ENCODE peak calls at places on chromosomes 12 and 14, in nine cellular contexts. R, L, P, D, E, Y, A, K and V are unnamed samples.

GRCh38 chr12:18084080-18084479 is 5.9 kb downstream of the RERGL start:
- DNase-seq in D (no peak), Y (no peak), R (no peak), K (no peak), E (no peak), A (no peak), P (no peak), L (no peak), V (no peak)

GRCh38 chr14:81927069-81927468 is 393.4 kb upstream of the SEL1L start:
- DNase-seq in P (no peak), K (no peak), L (no peak), D (no peak), E (no peak), Y (no peak), A (no peak), R (no peak), V (no peak)

GRCh38 chr14:74763803-74764531 is 851 bp downstream of the YLPM1 start:
- DNase-seq in K (peak; percentile 13), R (peak; percentile 26), Y (peak; percentile 14), P (no peak), E (peak; percentile 6), D (no peak), A (no peak), L (no peak), V (no peak)

GRCh38 chr12:22656376-22656775 is 31.4 kb downstream of the ETNK1 start:
- DNase-seq in P (no peak), R (no peak), L (no peak), Y (no peak), D (no peak), E (no peak), K (no peak), A (no peak), V (no peak)

GRCh38 chr12:5170894-5171293 is 127.2 kb downstream of the KCNA5 start:
- DNase-seq in L (no peak), A (no peak), K (no peak), D (no peak), R (no peak), Y (no peak), P (no peak), E (no peak), V (no peak)

GRCh38 chr14:92927396-92928257 is 4.7 kb downstream of the CHGA start:
- DNase-seq in A (no peak), Y (no peak), K (no peak), L (no peak), D (no peak), P (no peak), R (no peak), E (no peak), V (no peak)

GRCh38 chr14:100069161-100069800 is 4.1 kb downstream of the EVL start:
- DNase-seq in D (no peak), L (no peak), E (no peak), Y (no peak), A (no peak), P (no peak), K (no peak), R (no peak), V (no peak)

GRCh38 chr14:104598461-104599273 is 5.9 kb downstream of the TMEM179 start:
- DNase-seq in A (no peak), E (no peak), L (peak; percentile 24), P (no peak), Y (no peak), D (no peak), K (no peak), R (no peak), V (no peak)

GRCh38 chr12:69457433-69457832 is 12.8 kb upstream of the FRS2 start:
- DNase-seq in K (no peak), L (no peak), D (no peak), Y (no peak), A (no peak), R (no peak), P (no peak), E (no peak), V (no peak)

GRCh38 chr12:77845831-77846230 is 15.1 kb downstream of the NAV3 start:
- DNase-seq in K (no peak), R (peak; percentile 66), E (no peak), L (no peak), P (peak; percentile 67), Y (no peak), D (no peak), A (no peak), V (no peak)

GRCh38 chr12:71958457-71958856 is 19.8 kb downstream of the TPH2 start:
- DNase-seq in Y (no peak), D (peak; percentile 48), A (no peak), L (no peak), P (no peak), R (no peak), E (no peak), K (no peak), V (no peak)

GRCh38 chr12:27305673-27306504 is 26.7 kb upstream of the BMAL2 start:
- DNase-seq in R (peak; percentile 78), Y (no peak), P (peak; percentile 78), A (no peak), E (no peak), D (no peak), K (no peak), L (no peak), V (peak; percentile 24)

GRCh38 chr14:95774265-95775160 is 60.6 kb upstream of the TCL1A start:
- DNase-seq in P (peak; percentile 45), Y (peak; percentile 12), K (peak; percentile 51), R (peak; percentile 54), L (no peak), A (peak; percentile 72), E (peak; percentile 72), D (no peak), V (peak; percentile 3)

GRCh38 chr12:99131761-99132199 is 486.7 kb downstream of the APAF1 start:
- DNase-seq in A (peak; percentile 50), R (no peak), K (no peak), L (peak; percentile 17), P (no peak), E (peak; percentile 54), D (no peak), Y (no peak), V (no peak)

GRCh38 chr12:85951823-85952222 is 77.7 kb downstream of the NTS start:
- DNase-seq in P (peak; percentile 45), K (no peak), Y (no peak), R (peak; percentile 20), A (no peak), D (no peak), L (no peak), E (no peak), V (no peak)

GRCh38 chr12:23704992-23705943 is 244.2 kb downstream of the SOX5 start:
- DNase-seq in R (no peak), L (no peak), K (no peak), D (no peak), Y (no peak), P (no peak), A (no peak), E (no peak), V (no peak)

GRCh38 chr12:18368594-18368993 is 107.3 kb downstream of the PIK3C2G start:
- DNase-seq in D (no peak), P (no peak), A (no peak), L (no peak), K (no peak), Y (no peak), E (no peak), R (no peak), V (no peak)

GRCh38 chr14:88611878-88612277 is 49.0 kb downstream of the ZC3H14 start:
- DNase-seq in D (no peak), E (no peak), L (no peak), Y (no peak), R (peak; percentile 18), A (no peak), K (no peak), P (no peak), V (no peak)

GRCh38 chr14:101499080-101499479 is 62.2 kb upstream of the DIO3 start:
- DNase-seq in Y (peak; percentile 55), A (no peak), E (no peak), D (no peak), L (no peak), K (no peak), R (no peak), P (no peak), V (no peak)

GRCh38 chr12:108193922-108194321 is 64.8 kb downstream of the WSCD2 start:
- DNase-seq in L (no peak), D (no peak), A (peak; percentile 45), E (peak; percentile 57), P (peak; percentile 16), K (peak; percentile 17), Y (no peak), R (peak; percentile 12), V (no peak)
- TF ChIP-seq CTCF in L (peak; percentile 49), D (peak; percentile 64), A (peak; percentile 89), E (peak; percentile 79), P (peak; percentile 54), K (peak; percentile 57), Y (no peak), R (peak; percentile 58), V (peak; percentile 68)

DNA sequence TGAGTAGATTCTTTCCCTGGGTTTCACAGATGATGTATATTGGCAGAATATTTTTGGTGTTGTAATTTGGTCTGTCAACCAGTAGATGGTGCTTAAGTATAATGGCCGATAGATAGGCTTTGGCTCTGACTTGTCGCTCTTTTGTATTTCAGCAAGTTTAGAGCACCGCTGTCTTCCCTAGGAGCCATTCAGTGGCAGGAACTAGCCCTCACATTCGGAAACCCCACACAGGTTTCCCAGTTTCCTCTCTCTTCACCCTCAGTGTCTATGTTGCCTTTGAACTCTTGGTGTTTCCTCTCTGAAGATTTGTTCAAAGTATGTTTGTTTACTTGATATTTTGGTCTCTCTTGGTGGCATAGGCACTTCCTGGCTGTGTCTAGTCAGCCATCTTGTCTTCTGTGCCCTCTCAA is 102.2 kb downstream of the GPHN start:
- DNase-seq in P (no peak), K (no peak), E (no peak), L (no peak), R (peak; percentile 40), D (no peak), Y (no peak), A (no peak), V (no peak)
- TF ChIP-seq CTCF in P (peak; percentile 31), K (no peak), E (no peak), L (peak; percentile 17), R (peak; percentile 55), D (peak; percentile 46), Y (no peak), A (peak; percentile 40), V (peak; percentile 36)

DNA sequence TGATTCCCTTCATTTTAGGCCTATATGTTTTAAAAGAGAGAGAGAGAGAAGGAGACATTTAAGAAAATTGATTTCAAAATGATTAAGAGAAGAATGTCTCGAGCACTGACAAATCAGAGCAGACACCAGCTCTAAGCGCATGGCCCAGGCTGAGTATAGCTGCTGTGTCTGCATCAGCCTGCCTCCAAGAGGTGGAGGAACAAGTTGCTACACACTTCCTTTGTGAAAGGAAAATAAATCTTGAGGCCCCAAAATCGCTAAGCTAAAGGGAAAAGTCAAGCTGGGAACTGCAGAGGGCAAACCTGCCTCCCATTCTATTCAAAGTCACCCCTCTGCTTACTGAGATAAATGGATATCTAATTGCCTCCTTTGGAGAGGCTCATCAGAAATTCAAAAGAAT is 728.6 kb upstream of the TMEM132C start:
- DNase-seq in R (no peak), E (no peak), A (no peak), P (no peak), L (no peak), K (no peak), Y (no peak), D (no peak), V (no peak)
- TF ChIP-seq CTCF in R (no peak), E (no peak), A (no peak), P (no peak), L (no peak), K (no peak), Y (no peak), D (no peak), V (no peak)

DNA sequence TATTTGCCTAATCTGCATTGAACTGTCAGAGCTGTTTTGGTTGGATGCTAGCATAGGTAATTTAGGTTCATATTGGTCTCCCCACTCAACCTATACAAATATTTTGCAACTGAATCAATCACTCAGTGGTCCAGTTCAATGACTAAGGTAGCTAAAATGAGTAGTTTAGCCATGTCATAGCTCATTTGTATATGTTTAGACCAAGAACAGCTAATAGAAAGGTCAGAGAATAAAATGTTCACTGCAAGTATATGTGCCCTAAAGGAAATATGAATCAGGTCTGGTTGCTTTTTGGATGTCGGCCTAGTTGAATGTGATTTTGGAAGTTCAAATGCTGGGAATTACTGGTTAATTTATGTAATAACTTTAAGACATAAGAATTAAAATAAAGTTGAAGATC is 883.9 kb downstream of the LRFN5 start:
- DNase-seq in Y (no peak), L (no peak), P (peak; percentile 11), R (peak; percentile 9), E (no peak), K (no peak), A (no peak), D (peak; percentile 27), V (no peak)
- TF ChIP-seq CTCF in Y (no peak), L (no peak), P (no peak), R (no peak), E (no peak), K (no peak), A (no peak), D (no peak), V (no peak)